ENCODE peak calls at places on chromosomes 11 and 22, in six cellular contexts. R, F, I, O, X and P are unnamed samples.

GRCh38 chr11:64348611-64349387 is 8.8 kb downstream of the CCDC88B start:
- DNase-seq in O (no peak), R (no peak), F (no peak), I (no peak), X (no peak), P (peak; percentile 33)

GRCh38 chr11:108697872-108698473 is 33.1 kb downstream of the DDX10 start:
- DNase-seq in R (peak; percentile 16), I (peak; percentile 23), F (peak; percentile 83), O (peak; percentile 72), X (no peak), P (no peak)

GRCh38 chr22:29940526-29940925 is 57.6 kb downstream of the MTMR3 start:
- DNase-seq in I (no peak), R (no peak), F (no peak), O (no peak), X (no peak), P (no peak)

GRCh38 chr22:35380537-35381423 is at the start of gene HMOX1:
- DNase-seq in R (peak; percentile 33), I (peak; percentile 64), X (peak; percentile 43), F (peak; percentile 64), O (peak; percentile 63), P (peak; percentile 92)

GRCh38 chr11:122809861-122810260 is 28.4 kb upstream of the CRTAM start:
- DNase-seq in I (no peak), O (no peak), X (no peak), R (no peak), F (no peak), P (no peak)

GRCh38 chr22:29072193-29072978 is 449 bp upstream of the KREMEN1 start:
- DNase-seq in O (peak; percentile 72), X (peak; percentile 78), I (peak; percentile 97), F (peak; percentile 63), R (peak; percentile 76), P (peak; percentile 97)

GRCh38 chr11:102177126-102177525 is 66.9 kb downstream of the YAP1 start:
- DNase-seq in O (no peak), I (no peak), F (no peak), R (no peak), X (no peak), P (no peak)

GRCh38 chr11:66636411-66636810 is 2.1 kb upstream of the RBM4 start:
- DNase-seq in O (no peak), R (no peak), I (no peak), X (no peak), F (no peak), P (no peak)

GRCh38 chr11:107705027-107705426 is 6.8 kb downstream of the SLN start:
- DNase-seq in R (no peak), I (no peak), F (peak; percentile 64), O (peak; percentile 68), X (no peak), P (no peak)

GRCh38 chr22:30250713-30251267 is 4.2 kb upstream of the LIF start:
- DNase-seq in I (no peak), O (no peak), R (no peak), F (no peak), X (no peak), P (no peak)

GRCh38 chr11:72652133-72652532 is 22.1 kb downstream of the PDE2A start:
- DNase-seq in F (no peak), X (no peak), R (no peak), O (no peak), I (no peak), P (no peak)

GRCh38 chr22:21105294-21105693 is 59.5 kb downstream of the LRRC74B start:
- DNase-seq in F (no peak), I (no peak), O (no peak), R (no peak), X (no peak), P (no peak)

GRCh38 chr22:23537421-23537820 is 42.7 kb downstream of the IGLL1 start:
- DNase-seq in O (no peak), I (no peak), F (no peak), X (no peak), R (no peak), P (no peak)

GRCh38 chr22:40302149-40302548 is 44.2 kb upstream of the ADSL start:
- DNase-seq in F (no peak), X (no peak), I (no peak), O (no peak), R (no peak), P (no peak)

GRCh38 chr11:3916962-3917361 is 61.5 kb downstream of the STIM1 start:
- DNase-seq in I (no peak), F (no peak), X (no peak), O (no peak), R (no peak), P (no peak)

GRCh38 chr22:19710769-19711106 is 3.6 kb upstream of the SEPTIN5 start:
- DNase-seq in R (no peak), X (no peak), I (no peak), O (no peak), F (no peak), P (no peak)

GRCh38 chr22:40631925-40632324 is 4.6 kb downstream of the MRTFA start:
- DNase-seq in O (no peak), X (no peak), F (no peak), I (no peak), R (no peak), P (no peak)

GRCh38 chr11:64263021-64263946 is 12.0 kb downstream of the PLCB3 start:
- DNase-seq in O (no peak), I (no peak), X (no peak), F (peak; percentile 61), R (no peak), P (no peak)

GRCh38 chr11:104999716-105000115 is 23.3 kb downstream of the CASP5 start:
- DNase-seq in O (no peak), R (no peak), I (no peak), X (no peak), F (no peak), P (no peak)

GRCh38 chr11:65185869-65186341 is 4.2 kb downstream of the CAPN1 start:
- DNase-seq in I (no peak), O (no peak), F (no peak), R (no peak), X (no peak), P (no peak)

GRCh38 chr11:12448131-12448939 is 71.0 kb downstream of the PARVA start:
- DNase-seq in R (no peak), O (no peak), X (no peak), I (no peak), F (no peak), P (no peak)

GRCh38 chr22:19834599-19834998 is 20.1 kb downstream of the GNB1L start:
- DNase-seq in X (no peak), R (no peak), O (no peak), F (no peak), I (no peak), P (no peak)